ENCODE peak calls at places on chromosomes 5 and 9, in four cellular contexts. Z is HepG2, X is K562, A is GM12878. C is an unnamed sample.

GRCh38 chr9:33816327-33817252 is at the start of gene UBE2R2:
- DNase-seq in Z (peak), A (peak), X (peak), C (peak)

GRCh38 chr9:37775216-37775919 is 9.5 kb downstream of the EXOSC3 start:
- DNase-seq in A (no peak), Z (no peak), X (no peak), C (no peak)

GRCh38 chr5:37873988-37874387 is 34.1 kb upstream of the GDNF start:
- DNase-seq in A (no peak), X (no peak), Z (no peak), C (no peak)

GRCh38 chr5:109900911-109901627 is 211.3 kb downstream of the MAN2A1 start:
- DNase-seq in X (no peak), Z (peak), A (no peak), C (no peak)

GRCh38 chr9:117305454-117305853 is 109.4 kb downstream of the ASTN2 start:
- DNase-seq in A (no peak), X (no peak), Z (no peak), C (no peak)

GRCh38 chr5:140351609-140352334 is 5.4 kb upstream of the HBEGF start:
- DNase-seq in A (no peak), X (peak), Z (peak), C (peak)

GRCh38 chr5:104540448-104540847 is 977.9 kb upstream of the NUDT12 start:
- DNase-seq in A (no peak), X (no peak), Z (no peak), C (no peak)

GRCh38 chr5:58751222-58751621 is 168.3 kb downstream of the RAB3C start:
- DNase-seq in A (no peak), Z (no peak), X (no peak), C (no peak)

GRCh38 chr9:77211561-77211960 is 34.2 kb downstream of the VPS13A start:
- DNase-seq in Z (no peak), A (no peak), X (no peak), C (no peak)

GRCh38 chr5:16178745-16179372 is 732 bp downstream of the MARCHF11 start:
- DNase-seq in A (no peak), X (peak), Z (peak), C (peak)

GRCh38 chr9:132333556-132333955 is 21.2 kb downstream of the SETX start:
- DNase-seq in A (no peak), Z (no peak), X (no peak), C (no peak)

GRCh38 chr9:33233659-33234335 is 6.2 kb upstream of the SPINK4 start:
- DNase-seq in Z (no peak), A (no peak), X (no peak), C (no peak)

GRCh38 chr5:73796164-73797141 is 170.5 kb downstream of the ARHGEF28 start:
- DNase-seq in A (peak), Z (peak), X (no peak), C (no peak)

GRCh38 chr5:73365301-73365853 is 83.2 kb downstream of the FOXD1 start:
- DNase-seq in A (no peak), X (no peak), Z (no peak), C (no peak)

GRCh38 chr5:71790433-71790832 is 71.4 kb downstream of the CARTPT start:
- DNase-seq in Z (no peak), X (no peak), A (no peak), C (no peak)

GRCh38 chr9:127132921-127133647 is 10.6 kb upstream of the ANGPTL2 start:
- DNase-seq in Z (no peak), X (no peak), A (no peak), C (peak)

GRCh38 chr5:157820593-157821252 is 38.2 kb downstream of the CLINT1 start:
- DNase-seq in A (no peak), X (peak), Z (peak), C (no peak)

GRCh38 chr5:84372066-84372700 is 12.5 kb downstream of the EDIL3 start:
- DNase-seq in Z (no peak), A (no peak), X (no peak), C (no peak)

GRCh38 chr9:21455320-21455719 is 15.1 kb downstream of the IFNA1 start:
- DNase-seq in Z (peak), A (no peak), X (no peak), C (peak)

DNA sequence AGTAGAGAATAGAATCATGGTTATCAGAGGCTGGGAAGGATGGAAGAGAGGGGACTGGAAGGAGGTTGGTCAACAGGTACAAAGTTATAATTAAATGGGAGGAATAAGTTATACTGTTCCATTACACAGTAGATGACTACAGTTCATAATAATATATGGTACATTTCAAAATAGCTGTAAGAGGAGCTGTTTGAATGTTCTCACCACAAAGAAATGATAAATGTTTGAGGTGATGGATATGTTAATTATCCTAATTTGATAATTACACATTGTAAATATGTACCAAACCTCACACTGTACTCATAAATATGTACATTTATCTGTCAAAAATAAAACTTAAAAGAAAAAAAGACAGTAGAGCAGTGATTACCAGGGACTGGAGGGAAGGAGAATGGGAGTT is 12.9 kb upstream of the PLAC8L1 start:
- DNase-seq in A (no peak), Z (no peak), X (no peak), C (no peak)
- TF ChIP-seq CBFB in A (no peak), Z (no peak), X (no peak), C (no peak)

GRCh38 chr9:134679616-134680392 is 38.2 kb downstream of the COL5A1 start:
- DNase-seq in A (no peak), X (no peak), Z (no peak), C (no peak)

GRCh38 chr9:134682026-134682425 is 40.4 kb downstream of the COL5A1 start:
- DNase-seq in Z (no peak), X (no peak), A (no peak), C (no peak)

GRCh38 chr9:134682651-134683364 is 41.2 kb downstream of the COL5A1 start:
- DNase-seq in X (no peak), A (no peak), Z (no peak), C (no peak)

GRCh38 chr9:134680393-134681060 is 38.9 kb downstream of the COL5A1 start:
- DNase-seq in Z (no peak), A (no peak), X (no peak), C (no peak)

DNA sequence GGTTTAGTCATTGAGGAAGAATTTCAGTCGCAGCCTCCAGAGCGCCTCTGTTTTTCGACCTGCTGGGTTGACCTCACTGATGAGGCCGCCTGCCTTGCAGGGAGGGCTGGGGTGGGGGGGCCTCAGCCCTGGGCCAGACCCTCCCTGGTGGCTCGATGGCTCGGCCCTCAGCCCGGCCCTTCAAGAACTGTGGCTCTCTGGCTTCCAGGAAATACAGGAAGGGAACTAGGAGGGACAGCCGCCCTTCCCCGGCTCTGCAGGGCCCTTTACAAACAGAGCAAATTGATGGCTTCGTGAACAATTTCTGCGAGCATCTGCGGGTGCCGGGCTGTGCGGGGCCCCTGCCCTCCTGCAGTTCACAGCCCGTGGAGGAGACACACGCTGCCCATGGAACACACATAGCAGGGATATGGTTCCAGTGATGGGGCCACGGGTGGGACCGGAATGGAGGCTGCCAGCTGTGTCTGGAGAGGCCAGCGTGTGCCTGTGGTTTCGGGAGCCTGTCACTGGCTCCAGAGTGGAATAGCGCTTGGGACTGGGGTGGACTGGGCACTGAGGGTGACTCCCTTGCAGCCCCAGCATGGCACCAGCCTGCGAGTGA is 39.6 kb downstream of the COL5A1 start:
- DNase-seq in A (no peak), Z (no peak), X (no peak), C (no peak)
- TF ChIP-seq CBFB in A (no peak), Z (no peak), X (no peak), C (no peak)

DNA sequence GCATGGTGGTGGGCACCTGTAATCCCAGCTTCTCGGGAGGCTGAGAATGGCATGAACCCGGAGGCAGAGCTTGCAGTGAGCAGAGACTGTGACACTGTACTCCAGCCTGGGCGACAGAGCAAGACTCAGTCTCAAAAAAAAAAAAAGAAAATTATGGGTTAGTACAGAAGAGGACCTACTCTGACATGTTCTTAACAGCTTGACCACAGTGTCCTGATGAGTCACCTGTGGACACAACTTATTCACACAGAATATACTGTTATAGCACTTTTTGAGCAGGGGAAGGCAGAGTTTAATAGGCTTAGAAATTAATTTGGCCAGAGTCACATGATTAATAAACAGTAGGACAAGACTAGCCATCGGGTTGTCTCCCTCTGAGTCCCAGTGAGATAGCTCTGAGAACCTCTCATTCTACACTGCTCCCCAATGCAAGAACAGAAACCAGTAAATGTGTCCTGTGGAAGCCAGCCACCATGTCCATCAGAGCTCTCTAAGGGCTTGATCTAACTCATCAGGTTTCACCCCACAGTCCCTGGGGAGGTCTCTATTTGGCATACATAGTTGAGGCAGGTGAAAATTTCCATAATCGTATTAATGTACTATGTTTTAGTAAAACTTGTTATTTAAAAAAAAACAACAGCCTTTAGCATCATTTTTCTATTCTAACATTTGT is 1077.9 kb upstream of the C9orf72 start:
- DNase-seq in Z (no peak), X (no peak), A (no peak), C (no peak)
- TF ChIP-seq CBFB in Z (no peak), X (no peak), A (no peak), C (no peak)

GRCh38 chr9:99109522-99109921 is 4.6 kb downstream of the TGFBR1 start:
- DNase-seq in X (no peak), Z (no peak), A (no peak), C (no peak)
- TF ChIP-seq CBFB in X (no peak), Z (no peak), A (no peak), C (no peak)

GRCh38 chr5:60632153-60632552 is 67.8 kb downstream of the DEPDC1B start:
- DNase-seq in X (no peak), Z (no peak), A (no peak), C (no peak)

GRCh38 chr5:60636001-60636400 is 64.0 kb downstream of the DEPDC1B start:
- DNase-seq in X (no peak), A (no peak), Z (no peak), C (no peak)

GRCh38 chr5:60633336-60633735 is 66.6 kb downstream of the DEPDC1B start:
- DNase-seq in Z (no peak), X (no peak), A (no peak), C (no peak)

GRCh38 chr5:60630836-60631235 is 69.1 kb downstream of the DEPDC1B start:
- DNase-seq in X (no peak), Z (no peak), A (no peak), C (no peak)

DNA sequence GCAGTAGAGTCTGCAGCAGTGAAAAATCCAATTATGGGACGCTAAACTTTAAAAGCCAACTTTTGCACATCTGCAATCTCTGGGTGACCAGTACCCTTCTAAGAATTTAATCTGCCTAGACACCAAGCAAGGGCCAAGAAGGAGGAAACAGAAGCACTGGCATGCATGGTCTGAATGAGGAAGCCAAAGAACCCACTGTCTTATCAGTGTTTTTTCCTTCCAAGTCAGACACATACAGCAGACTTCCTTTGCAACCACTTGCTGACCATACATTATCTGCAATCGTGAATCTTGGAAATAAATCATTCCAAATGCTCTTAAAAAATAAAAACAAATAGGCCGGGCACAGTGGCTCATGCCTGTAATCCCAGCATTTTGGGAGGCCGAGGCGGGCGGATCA is 65.9 kb downstream of the DEPDC1B start:
- DNase-seq in X (no peak), A (no peak), Z (no peak), C (no peak)
- TF ChIP-seq CBFB in X (no peak), A (no peak), Z (no peak), C (no peak)

GRCh38 chr5:54743997-54744788 is 226.6 kb downstream of the SNX18 start:
- DNase-seq in Z (peak), X (peak), A (peak), C (no peak)
- TF ChIP-seq CBFB in Z (no peak), X (no peak), A (no peak), C (no peak)

DNA sequence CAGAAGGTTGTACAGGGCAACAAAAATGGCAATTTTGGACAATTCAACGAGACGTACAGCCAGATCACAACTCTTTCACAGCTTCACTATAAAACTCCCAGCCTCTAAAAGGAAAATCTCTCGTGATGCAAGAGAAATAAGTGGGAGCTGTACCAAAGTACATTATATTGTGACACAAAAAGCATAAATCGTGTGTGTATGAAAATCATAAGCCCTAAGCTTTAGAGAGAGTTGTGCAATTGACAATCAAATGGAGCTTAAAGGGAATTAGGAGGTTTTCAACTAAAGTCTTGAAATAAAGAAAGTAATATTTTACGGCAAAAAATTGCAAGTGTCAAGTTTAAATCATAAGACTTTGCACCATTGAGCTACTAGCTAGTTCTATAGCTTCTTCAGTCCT is 194.8 kb upstream of the TBCA start:
- DNase-seq in Z (no peak), A (no peak), X (no peak), C (no peak)
- TF ChIP-seq CBFB in Z (no peak), A (no peak), X (no peak), C (no peak)

DNA sequence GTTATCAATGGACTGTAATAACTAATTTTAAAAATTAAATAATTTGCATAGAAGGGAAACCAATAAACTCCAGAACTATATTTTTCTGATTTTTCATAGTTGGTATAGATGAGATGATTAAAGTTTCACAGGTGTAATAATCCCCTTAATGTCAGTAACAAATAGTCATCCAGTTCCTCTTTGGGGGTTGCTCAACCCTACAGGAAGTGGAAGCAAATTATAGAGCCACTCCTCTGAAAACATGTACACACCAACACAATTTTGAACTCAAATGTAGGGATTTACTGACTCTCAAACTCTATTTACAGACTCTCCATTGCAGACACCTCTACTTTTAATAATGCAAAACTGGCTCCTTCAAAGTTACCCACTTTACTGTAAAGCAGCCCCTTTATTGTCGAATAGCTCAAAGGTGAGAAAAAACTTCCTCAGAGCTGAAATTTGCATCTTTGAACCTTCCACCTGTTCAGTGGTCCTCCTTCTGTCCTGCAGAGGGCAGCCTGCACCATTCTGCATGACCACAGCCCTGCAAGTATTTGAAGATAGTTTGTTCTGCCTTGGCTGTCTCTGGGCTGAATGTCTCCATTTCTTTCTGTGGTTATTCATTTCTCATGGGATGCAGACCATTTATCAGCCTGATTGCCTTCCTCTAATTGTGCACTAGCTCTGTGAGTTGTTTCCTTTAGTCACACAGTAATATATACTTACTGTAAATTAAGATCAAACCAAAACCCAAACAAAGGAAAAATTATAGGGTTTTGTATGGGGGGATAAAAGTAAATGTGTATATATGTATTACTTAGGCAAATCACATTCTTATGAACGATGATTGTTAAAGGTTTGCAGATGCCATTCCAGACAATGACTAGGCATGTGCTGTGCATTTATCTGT is 383.2 kb upstream of the SGCD start:
- DNase-seq in X (peak), A (no peak), Z (peak), C (peak)
- TF ChIP-seq CBFB in X (no peak), A (no peak), Z (no peak), C (no peak)